ENCODE peak calls at places on chromosomes 13 and 19, in eight cellular contexts. One of them, this sample, is unnamed.

GRCh38 chr19:38788478-38789243 is at the start of gene LGALS7B:
- DNase-seq in hepatocyte: no peak
- DNase-seq in RWPE1: no peak
- DNase-seq in GM23338: peak; percentile 7
- DNase-seq in H9: no peak
- DNase-seq in right lobe of liver: peak; percentile 33
- DNase-seq in PC-3: no peak
- DNase-seq in heart left ventricle: no peak
- DNase-seq in this sample: no peak

GRCh38 chr19:7326105-7326877 is 22.4 kb upstream of the ARHGEF18 start:
- DNase-seq in hepatocyte: peak; percentile 30
- DNase-seq in RWPE1: no peak
- DNase-seq in GM23338: peak; percentile 93
- DNase-seq in H9: peak; percentile 89
- DNase-seq in right lobe of liver: no peak
- DNase-seq in PC-3: peak; percentile 79
- DNase-seq in heart left ventricle: no peak
- DNase-seq in this sample: peak; percentile 81

GRCh38 chr19:42494321-42494720 is 34.0 kb downstream of the CEACAM1 start:
- DNase-seq in hepatocyte: no peak
- DNase-seq in RWPE1: no peak
- DNase-seq in GM23338: no peak
- DNase-seq in H9: no peak
- DNase-seq in right lobe of liver: no peak
- DNase-seq in PC-3: no peak
- DNase-seq in heart left ventricle: no peak
- DNase-seq in this sample: no peak

GRCh38 chr13:98466634-98467236 is 110.2 kb downstream of the STK24 start:
- DNase-seq in hepatocyte: no peak
- DNase-seq in RWPE1: peak; percentile 42
- DNase-seq in GM23338: peak; percentile 84
- DNase-seq in H9: peak; percentile 77
- DNase-seq in right lobe of liver: no peak
- DNase-seq in PC-3: peak; percentile 50
- DNase-seq in heart left ventricle: no peak
- DNase-seq in this sample: no peak

GRCh38 chr19:38667552-38668205 is 20.2 kb downstream of the ACTN4 start:
- DNase-seq in hepatocyte: peak; percentile 63
- DNase-seq in RWPE1: no peak
- DNase-seq in GM23338: no peak
- DNase-seq in H9: no peak
- DNase-seq in right lobe of liver: no peak
- DNase-seq in PC-3: peak; percentile 46
- DNase-seq in heart left ventricle: no peak
- DNase-seq in this sample: no peak

GRCh38 chr19:2461751-2462634 is 5.2 kb upstream of the LMNB2 start:
- DNase-seq in hepatocyte: peak; percentile 61
- DNase-seq in RWPE1: peak; percentile 41
- DNase-seq in GM23338: peak; percentile 80
- DNase-seq in H9: peak; percentile 84
- DNase-seq in right lobe of liver: peak; percentile 68
- DNase-seq in PC-3: peak; percentile 81
- DNase-seq in heart left ventricle: no peak
- DNase-seq in this sample: no peak

GRCh38 chr19:18049390-18049789 is 37.3 kb downstream of the IL12RB1 start:
- DNase-seq in hepatocyte: no peak
- DNase-seq in RWPE1: no peak
- DNase-seq in GM23338: no peak
- DNase-seq in H9: no peak
- DNase-seq in right lobe of liver: peak; percentile 97
- DNase-seq in PC-3: no peak
- DNase-seq in heart left ventricle: peak; percentile 98
- DNase-seq in this sample: no peak

GRCh38 chr19:11268783-11269267 is 6.5 kb upstream of the DOCK6 start:
- DNase-seq in hepatocyte: no peak
- DNase-seq in RWPE1: peak; percentile 62
- DNase-seq in GM23338: no peak
- DNase-seq in H9: no peak
- DNase-seq in right lobe of liver: peak; percentile 60
- DNase-seq in PC-3: peak; percentile 63
- DNase-seq in heart left ventricle: peak; percentile 90
- DNase-seq in this sample: no peak

GRCh38 chr19:51821921-51822716 is 27.2 kb downstream of the FPR3 start:
- DNase-seq in hepatocyte: no peak
- DNase-seq in RWPE1: no peak
- DNase-seq in GM23338: no peak
- DNase-seq in H9: no peak
- DNase-seq in right lobe of liver: no peak
- DNase-seq in PC-3: peak; percentile 26
- DNase-seq in heart left ventricle: no peak
- DNase-seq in this sample: no peak

GRCh38 chr13:35953537-35954206 is 177.5 kb downstream of the DCLK1 start:
- DNase-seq in hepatocyte: peak; percentile 90
- DNase-seq in RWPE1: peak; percentile 34
- DNase-seq in GM23338: peak; percentile 92
- DNase-seq in H9: peak; percentile 75
- DNase-seq in right lobe of liver: no peak
- DNase-seq in PC-3: peak; percentile 76
- DNase-seq in heart left ventricle: peak; percentile 83
- DNase-seq in this sample: peak; percentile 63

GRCh38 chr19:32387701-32388392 is 17.7 kb upstream of the DPY19L3 start:
- DNase-seq in hepatocyte: no peak
- DNase-seq in RWPE1: no peak
- DNase-seq in GM23338: no peak
- DNase-seq in H9: no peak
- DNase-seq in right lobe of liver: no peak
- DNase-seq in PC-3: peak; percentile 17
- DNase-seq in heart left ventricle: no peak
- DNase-seq in this sample: no peak

GRCh38 chr13:27578121-27579030 is 42.0 kb downstream of the LNX2 start:
- DNase-seq in hepatocyte: no peak
- DNase-seq in RWPE1: peak; percentile 50
- DNase-seq in GM23338: peak; percentile 22
- DNase-seq in H9: no peak
- DNase-seq in right lobe of liver: no peak
- DNase-seq in PC-3: peak; percentile 78
- DNase-seq in heart left ventricle: no peak
- DNase-seq in this sample: no peak

GRCh38 chr19:2494084-2494446 is 18.1 kb downstream of the GADD45B start:
- DNase-seq in hepatocyte: peak; percentile 49
- DNase-seq in RWPE1: no peak
- DNase-seq in GM23338: no peak
- DNase-seq in H9: no peak
- DNase-seq in right lobe of liver: no peak
- DNase-seq in PC-3: peak; percentile 38
- DNase-seq in heart left ventricle: no peak
- DNase-seq in this sample: no peak

GRCh38 chr19:18147396-18147795 is 5.6 kb upstream of the PIK3R2 start:
- DNase-seq in hepatocyte: no peak
- DNase-seq in RWPE1: no peak
- DNase-seq in GM23338: no peak
- DNase-seq in H9: no peak
- DNase-seq in right lobe of liver: no peak
- DNase-seq in PC-3: no peak
- DNase-seq in heart left ventricle: no peak
- DNase-seq in this sample: no peak

GRCh38 chr19:58058428-58058827 is 654 bp upstream of the ZNF135 start:
- DNase-seq in hepatocyte: no peak
- DNase-seq in RWPE1: no peak
- DNase-seq in GM23338: peak; percentile 32
- DNase-seq in H9: no peak
- DNase-seq in right lobe of liver: no peak
- DNase-seq in PC-3: no peak
- DNase-seq in heart left ventricle: no peak
- DNase-seq in this sample: no peak

GRCh38 chr13:20230913-20231838 is 943 bp downstream of the GJB6 start:
- DNase-seq in hepatocyte: no peak
- DNase-seq in RWPE1: no peak
- DNase-seq in GM23338: peak; percentile 48
- DNase-seq in H9: peak; percentile 54
- DNase-seq in right lobe of liver: no peak
- DNase-seq in PC-3: no peak
- DNase-seq in heart left ventricle: no peak
- DNase-seq in this sample: no peak

GRCh38 chr19:28486934-28487333 is 726.0 kb downstream of the UQCRFS1 start:
- DNase-seq in hepatocyte: no peak
- DNase-seq in RWPE1: no peak
- DNase-seq in GM23338: no peak
- DNase-seq in H9: no peak
- DNase-seq in right lobe of liver: no peak
- DNase-seq in PC-3: no peak
- DNase-seq in heart left ventricle: no peak
- DNase-seq in this sample: no peak

GRCh38 chr19:35545855-35546381 is 492 bp downstream of the TMEM147 start:
- DNase-seq in hepatocyte: peak; percentile 60
- DNase-seq in RWPE1: peak; percentile 56
- DNase-seq in GM23338: peak; percentile 63
- DNase-seq in H9: no peak
- DNase-seq in right lobe of liver: no peak
- DNase-seq in PC-3: peak; percentile 23
- DNase-seq in heart left ventricle: no peak
- DNase-seq in this sample: no peak

GRCh38 chr13:92745233-92745632 is 481.4 kb upstream of the GPC6 start:
- DNase-seq in hepatocyte: no peak
- DNase-seq in RWPE1: no peak
- DNase-seq in GM23338: no peak
- DNase-seq in H9: no peak
- DNase-seq in right lobe of liver: no peak
- DNase-seq in PC-3: peak; percentile 4
- DNase-seq in heart left ventricle: no peak
- DNase-seq in this sample: no peak

GRCh38 chr13:41561179-41561578 is 103.8 kb downstream of the RGCC start:
- DNase-seq in hepatocyte: no peak
- DNase-seq in RWPE1: no peak
- DNase-seq in GM23338: no peak
- DNase-seq in H9: no peak
- DNase-seq in right lobe of liver: no peak
- DNase-seq in PC-3: no peak
- DNase-seq in heart left ventricle: no peak
- DNase-seq in this sample: no peak
- H3K27ac ChIP-seq in hepatocyte: no peak overlapping the region
- H3K27ac ChIP-seq in RWPE1: no peak overlapping the region
- H3K27ac ChIP-seq in GM23338: no peak overlapping the region
- H3K27ac ChIP-seq in H9: no peak overlapping the region
- H3K27ac ChIP-seq in right lobe of liver: no peak overlapping the region
- H3K27ac ChIP-seq in PC-3: no peak overlapping the region
- H3K27ac ChIP-seq in heart left ventricle: no peak overlapping the region
- H3K27ac ChIP-seq in this sample: no peak overlapping the region

GRCh38 chr19:46623915-46624502 is 880 bp downstream of the PTGIR start:
- DNase-seq in hepatocyte: no peak
- DNase-seq in RWPE1: no peak
- DNase-seq in GM23338: no peak
- DNase-seq in H9: no peak
- DNase-seq in right lobe of liver: no peak
- DNase-seq in PC-3: no peak
- DNase-seq in heart left ventricle: no peak
- DNase-seq in this sample: no peak
- H3K27ac ChIP-seq in hepatocyte: peak overlapping the region; percentile 75
- H3K27ac ChIP-seq in RWPE1: no peak overlapping the region
- H3K27ac ChIP-seq in GM23338: no peak overlapping the region
- H3K27ac ChIP-seq in H9: no peak overlapping the region
- H3K27ac ChIP-seq in right lobe of liver: peak overlapping the region; percentile 47
- H3K27ac ChIP-seq in PC-3: no peak overlapping the region
- H3K27ac ChIP-seq in heart left ventricle: peak overlapping the region; percentile 67
- H3K27ac ChIP-seq in this sample: no peak overlapping the region

GRCh38 chr19:6060600-6061391 is 49.5 kb downstream of the RFX2 start:
- DNase-seq in hepatocyte: peak; percentile 44
- DNase-seq in RWPE1: peak; percentile 89
- DNase-seq in GM23338: no peak
- DNase-seq in H9: peak; percentile 55
- DNase-seq in right lobe of liver: peak; percentile 52
- DNase-seq in PC-3: peak; percentile 59
- DNase-seq in heart left ventricle: no peak
- DNase-seq in this sample: no peak
- H3K27ac ChIP-seq in hepatocyte: no peak overlapping the region
- H3K27ac ChIP-seq in RWPE1: peak overlapping the region; percentile 100
- H3K27ac ChIP-seq in GM23338: no peak overlapping the region
- H3K27ac ChIP-seq in H9: no peak overlapping the region
- H3K27ac ChIP-seq in right lobe of liver: no peak overlapping the region
- H3K27ac ChIP-seq in PC-3: no peak overlapping the region
- H3K27ac ChIP-seq in heart left ventricle: no peak overlapping the region
- H3K27ac ChIP-seq in this sample: no peak overlapping the region

GRCh38 chr13:97417698-97418097 is 16.3 kb upstream of the RAP2A start:
- DNase-seq in hepatocyte: no peak
- DNase-seq in RWPE1: no peak
- DNase-seq in GM23338: peak; percentile 27
- DNase-seq in H9: peak; percentile 32
- DNase-seq in right lobe of liver: no peak
- DNase-seq in PC-3: no peak
- DNase-seq in heart left ventricle: no peak
- DNase-seq in this sample: no peak

GRCh38 chr13:97422118-97423054 is 11.6 kb upstream of the RAP2A start:
- DNase-seq in hepatocyte: no peak
- DNase-seq in RWPE1: no peak
- DNase-seq in GM23338: no peak
- DNase-seq in H9: no peak
- DNase-seq in right lobe of liver: no peak
- DNase-seq in PC-3: no peak
- DNase-seq in heart left ventricle: peak; percentile 10
- DNase-seq in this sample: no peak

GRCh38 chr13:97426695-97427094 is 7.3 kb upstream of the RAP2A start:
- DNase-seq in hepatocyte: no peak
- DNase-seq in RWPE1: no peak
- DNase-seq in GM23338: no peak
- DNase-seq in H9: no peak
- DNase-seq in right lobe of liver: no peak
- DNase-seq in PC-3: no peak
- DNase-seq in heart left ventricle: no peak
- DNase-seq in this sample: no peak

GRCh38 chr13:97425570-97425969 is 8.4 kb upstream of the RAP2A start:
- DNase-seq in hepatocyte: no peak
- DNase-seq in RWPE1: no peak
- DNase-seq in GM23338: no peak
- DNase-seq in H9: no peak
- DNase-seq in right lobe of liver: no peak
- DNase-seq in PC-3: no peak
- DNase-seq in heart left ventricle: no peak
- DNase-seq in this sample: no peak

DNA sequence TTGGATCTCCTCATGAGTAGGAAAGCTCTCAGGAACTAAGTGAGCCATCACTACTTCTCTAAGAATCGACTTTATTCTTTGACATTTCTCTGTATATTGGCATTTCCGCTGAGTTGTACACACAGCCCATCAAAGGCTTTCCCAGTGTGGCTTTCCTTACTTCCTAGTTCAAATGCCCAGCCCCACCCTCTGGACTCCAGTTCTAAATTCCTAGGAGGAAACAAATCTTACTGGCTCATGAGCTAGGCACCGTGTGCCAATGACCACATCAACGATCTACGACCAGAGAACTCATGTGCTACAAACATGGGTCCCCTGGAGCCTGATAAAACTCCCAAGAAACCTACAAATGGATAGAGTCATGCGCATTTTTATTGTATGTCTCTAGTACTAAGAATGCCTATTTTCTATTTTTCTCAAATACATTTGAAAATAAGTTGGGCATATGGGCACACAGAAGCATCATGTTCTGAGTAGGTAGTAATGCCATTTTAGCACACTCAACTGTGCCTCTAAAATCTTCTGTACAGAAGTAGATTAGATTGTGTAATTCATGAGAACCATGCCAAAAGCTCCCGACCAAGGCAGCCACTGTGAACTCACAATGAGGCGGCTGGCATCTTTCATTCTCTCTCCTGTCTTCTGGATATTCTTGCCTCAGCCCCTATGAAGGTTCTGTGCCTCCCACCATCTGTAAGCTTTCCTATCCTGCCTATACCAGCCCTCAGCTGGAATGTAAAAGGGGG is 10.5 kb upstream of the RAP2A start:
- DNase-seq in hepatocyte: no peak
- DNase-seq in RWPE1: no peak
- DNase-seq in GM23338: no peak
- DNase-seq in H9: no peak
- DNase-seq in right lobe of liver: no peak
- DNase-seq in PC-3: no peak
- DNase-seq in heart left ventricle: peak; percentile 35
- DNase-seq in this sample: no peak
- H3K27ac ChIP-seq in hepatocyte: no peak overlapping the region
- H3K27ac ChIP-seq in RWPE1: no peak overlapping the region
- H3K27ac ChIP-seq in GM23338: no peak overlapping the region
- H3K27ac ChIP-seq in H9: no peak overlapping the region
- H3K27ac ChIP-seq in right lobe of liver: no peak overlapping the region
- H3K27ac ChIP-seq in PC-3: no peak overlapping the region
- H3K27ac ChIP-seq in heart left ventricle: no peak overlapping the region
- H3K27ac ChIP-seq in this sample: no peak overlapping the region

This sample was measured in iPS DF 6.9.